ENCODE peak calls at places on chromosomes 11 and 22, in five cellular contexts. V, H, F, T and D are unnamed samples.

GRCh38 chr22:22201185-22201924 is 43.2 kb upstream of the VPREB1 start:
- DNase-seq in F (peak; percentile 87), V (no peak), H (peak; percentile 91), T (no peak), D (peak; percentile 25)

GRCh38 chr22:23574877-23575276 is 5.2 kb downstream of the IGLL1 start:
- DNase-seq in H (no peak), F (no peak), T (no peak), V (no peak), D (no peak)

GRCh38 chr11:6012055-6012668 is 5.4 kb upstream of the OR56A4 start:
- DNase-seq in F (no peak), H (no peak), T (no peak), V (no peak), D (no peak)

GRCh38 chr11:117837070-117837776 is 12.7 kb upstream of the FXYD2 start:
- DNase-seq in H (no peak), V (no peak), F (no peak), T (no peak), D (no peak)

GRCh38 chr22:44605486-44605885 is 96.5 kb upstream of the PRR5 start:
- DNase-seq in T (no peak), F (no peak), H (no peak), V (no peak), D (no peak)

GRCh38 chr11:85961930-85962363 is 106.8 kb downstream of the CCDC83 start:
- DNase-seq in F (no peak), H (no peak), T (no peak), V (no peak), D (no peak)

GRCh38 chr11:17479284-17480214 is 2.9 kb upstream of the ABCC8 start:
- DNase-seq in F (peak; percentile 93), V (peak; percentile 49), T (no peak), H (peak; percentile 68), D (no peak)

GRCh38 chr11:14506532-14506931 is 6.9 kb upstream of the COPB1 start:
- DNase-seq in F (no peak), V (no peak), T (no peak), H (no peak), D (no peak)

GRCh38 chr11:117435296-117435695 is 107.6 kb downstream of the CEP164 start:
- DNase-seq in H (no peak), V (no peak), F (no peak), T (no peak), D (no peak)

GRCh38 chr22:23685205-23685784 is 5.5 kb upstream of the RGL4 start:
- DNase-seq in F (no peak), V (no peak), H (peak; percentile 28), T (no peak), D (no peak)

GRCh38 chr11:110830344-110831141 is 118.3 kb upstream of the ARHGAP20 start:
- DNase-seq in V (no peak), F (peak; percentile 44), T (no peak), H (no peak), D (no peak)

GRCh38 chr11:128324051-128324481 is 263.3 kb downstream of the ETS1 start:
- DNase-seq in H (no peak), F (no peak), T (no peak), V (no peak), D (no peak)

GRCh38 chr11:36313750-36314500 is 17.8 kb downstream of the PRR5L start:
- DNase-seq in T (no peak), F (no peak), H (no peak), V (no peak), D (no peak)

GRCh38 chr22:31343235-31344191 is 2.6 kb downstream of the PATZ1 start:
- DNase-seq in T (no peak), H (peak; percentile 16), F (peak; percentile 89), V (no peak), D (no peak)

GRCh38 chr22:36423461-36424404 is 36.0 kb upstream of the MYH9 start:
- DNase-seq in H (peak; percentile 41), V (no peak), F (no peak), T (no peak), D (no peak)

GRCh38 chr22:23263651-23264555 is 83.6 kb downstream of the BCR start:
- DNase-seq in F (no peak), H (no peak), T (no peak), V (no peak), D (no peak)

GRCh38 chr11:9825895-9826294 is 162.0 kb downstream of the SWAP70 start:
- DNase-seq in F (no peak), H (no peak), V (no peak), T (no peak), D (peak; percentile 49)

GRCh38 chr11:8262552-8263108 is 1.0 kb downstream of the LMO1 start:
- DNase-seq in H (no peak), F (peak; percentile 82), T (no peak), V (no peak), D (no peak)

GRCh38 chr11:120131941-120132644 is 5.8 kb downstream of the TRIM29 start:
- DNase-seq in V (no peak), F (peak; percentile 35), H (no peak), T (no peak), D (peak; percentile 25)

GRCh38 chr22:17114173-17114957 is 6.8 kb downstream of the TMEM121B start:
- DNase-seq in H (no peak), F (no peak), T (no peak), V (no peak), D (no peak)

GRCh38 chr22:46803031-46803880 is 40.8 kb downstream of the TBC1D22A start:
- DNase-seq in V (peak; percentile 32), T (no peak), H (peak; percentile 77), F (peak; percentile 86), D (peak; percentile 47)

GRCh38 chr11:69144719-69145365 is 10.9 kb upstream of the SMIM38 start:
- DNase-seq in V (no peak), H (no peak), T (no peak), F (no peak), D (no peak)

GRCh38 chr11:66327171-66328035 is 8.8 kb downstream of the RIN1 start:
- DNase-seq in V (no peak), T (no peak), H (no peak), F (peak; percentile 50), D (no peak)

DNA sequence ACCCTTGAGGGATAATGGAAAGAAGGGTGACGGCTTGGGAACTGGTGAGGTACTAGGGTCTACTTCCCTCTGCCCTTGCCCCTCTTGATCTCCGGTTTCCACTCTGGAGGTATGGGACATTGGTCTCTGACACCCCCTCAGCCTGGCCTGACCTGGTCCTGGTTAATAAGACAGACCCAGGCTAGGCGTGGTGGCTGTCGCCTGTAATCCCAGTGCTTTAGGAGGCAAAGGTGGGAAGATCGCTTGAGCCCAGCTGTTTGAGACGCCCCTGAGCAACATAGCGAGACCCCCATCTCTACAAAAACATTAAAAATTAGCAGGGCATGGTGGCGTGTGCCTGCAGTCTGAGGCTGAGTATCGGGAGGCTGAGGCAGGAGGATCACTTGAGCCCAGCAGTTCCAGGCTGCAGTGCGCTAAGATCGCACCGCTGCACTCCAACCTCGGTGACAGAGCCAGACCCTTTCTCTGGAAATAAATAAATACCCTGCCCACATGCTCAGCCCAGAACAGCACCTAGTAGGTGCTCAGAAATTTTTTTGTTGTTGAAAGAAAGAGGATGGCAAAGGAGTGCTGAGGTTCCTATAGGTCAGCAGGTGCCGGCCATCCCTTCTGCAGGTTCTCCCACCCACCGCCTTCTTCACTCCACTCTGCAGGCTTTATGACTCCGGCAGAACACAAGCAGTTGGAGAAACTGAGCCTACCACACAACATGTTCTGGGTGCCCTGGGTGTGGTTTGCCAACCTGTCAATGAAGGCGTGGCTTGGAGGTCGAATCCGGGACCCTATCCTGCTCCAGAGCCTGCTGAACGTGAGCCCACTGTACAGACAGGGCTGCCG is 6.3 kb downstream of the BEST1 start:
- DNase-seq in H (no peak), V (no peak), F (peak; percentile 43), T (no peak), D (no peak)
- TF ChIP-seq RAD21 in H (no peak), V (no peak), F (no peak), T (no peak), D (no peak)

GRCh38 chr22:39244073-39244495 is 698 bp downstream of the PDGFB start:
- DNase-seq in T (no peak), V (no peak), H (peak; percentile 56), F (peak; percentile 54), D (no peak)

GRCh38 chr22:39243443-39244072 is 1.2 kb downstream of the PDGFB start:
- DNase-seq in V (no peak), H (no peak), F (peak; percentile 77), T (no peak), D (peak; percentile 75)

GRCh38 chr22:39242389-39242808 is 2.4 kb downstream of the PDGFB start:
- DNase-seq in V (no peak), F (peak; percentile 84), H (peak; percentile 42), T (no peak), D (no peak)

GRCh38 chr22:39241632-39242388 is 3.0 kb downstream of the PDGFB start:
- DNase-seq in F (no peak), T (no peak), V (no peak), H (no peak), D (no peak)

DNA sequence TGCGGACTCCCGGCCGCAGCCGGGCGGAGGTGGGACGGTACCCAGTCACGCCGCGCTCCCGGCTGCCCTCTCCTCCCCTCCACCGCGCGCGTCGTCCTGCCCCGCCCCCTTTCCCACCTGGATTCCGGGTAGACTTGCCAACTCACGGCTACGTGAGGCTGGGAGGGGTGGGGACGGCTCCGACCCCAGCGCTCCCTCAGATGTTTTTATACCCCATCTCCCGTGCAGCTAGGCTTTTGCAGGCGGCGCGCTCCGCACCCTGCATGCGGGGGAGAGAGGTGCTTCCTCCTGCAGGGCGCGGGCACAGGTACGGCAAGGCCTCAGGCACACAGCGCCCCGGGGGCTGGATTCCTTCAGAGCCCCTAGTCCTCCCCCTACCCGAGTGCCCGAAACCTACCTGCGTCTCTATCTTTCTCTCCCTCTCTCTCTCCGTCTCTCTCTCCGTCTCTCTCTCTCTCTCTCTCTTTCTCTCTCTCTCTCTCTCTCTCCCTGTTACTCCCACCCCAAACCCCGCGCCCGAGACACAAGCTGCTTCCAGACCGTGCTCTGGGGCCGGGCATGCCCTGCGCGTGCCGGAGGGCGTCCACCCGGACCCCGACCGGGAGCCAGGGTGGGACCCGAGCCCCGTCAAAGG is 1.9 kb downstream of the PDGFB start:
- DNase-seq in V (no peak), H (peak; percentile 51), F (peak; percentile 86), T (no peak), D (peak; percentile 60)
- TF ChIP-seq ZNF274 in V (no peak), H (no peak), F (no peak), T (no peak), D (no peak)

GRCh38 chr11:48006301-48006992 is 26.1 kb downstream of the PTPRJ start:
- DNase-seq in V (no peak), H (peak; percentile 47), F (no peak), T (peak; percentile 73), D (no peak)
- TF ChIP-seq RAD21 in V (no peak), H (no peak), F (no peak), T (no peak), D (no peak)

DNA sequence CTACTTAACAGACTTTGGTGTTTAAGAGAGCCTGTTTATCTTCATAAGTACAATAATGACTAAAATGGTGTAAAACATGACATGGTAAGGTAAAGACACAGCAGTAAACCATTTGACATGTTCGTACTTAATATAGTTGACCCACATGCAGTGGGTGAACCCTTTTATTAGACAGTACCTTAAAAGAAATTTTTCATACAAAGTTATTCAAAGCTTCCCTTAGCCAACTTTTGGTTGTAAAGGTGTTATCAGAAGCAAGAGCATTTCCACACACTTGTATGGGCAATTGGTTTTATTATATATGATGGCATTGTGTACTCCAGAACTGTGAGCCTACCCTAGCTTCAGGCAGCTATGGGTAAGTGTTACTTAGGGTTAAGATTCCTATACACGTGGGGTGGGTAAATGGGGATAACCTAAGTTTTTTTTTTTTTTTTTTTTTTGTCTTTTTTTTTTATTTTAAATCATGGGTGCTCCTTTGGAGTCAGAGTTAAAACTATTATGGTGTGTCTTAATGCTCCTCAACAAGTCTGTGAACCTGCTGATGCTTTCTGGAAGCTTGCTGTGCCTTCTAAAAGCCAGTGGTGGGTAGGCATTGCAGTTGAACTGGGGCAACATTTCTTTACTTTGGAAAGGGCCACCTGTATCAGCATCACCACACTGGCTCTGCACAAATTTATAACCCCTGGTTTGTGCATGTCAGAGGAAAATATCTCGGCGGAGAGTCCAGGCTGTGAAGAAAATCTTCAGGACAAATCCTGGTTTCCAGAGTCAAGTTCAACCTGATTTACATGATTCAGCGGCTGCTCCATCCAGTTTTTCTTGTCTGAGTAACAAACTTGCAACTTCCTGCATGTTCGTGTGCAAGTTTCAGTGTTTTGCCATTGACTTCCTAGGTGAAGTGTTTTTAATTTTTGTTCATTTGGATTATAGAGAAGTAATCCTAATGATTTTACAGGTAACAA is 3.3 kb downstream of the PCF11 start:
- DNase-seq in T (no peak), F (no peak), V (no peak), H (no peak), D (no peak)
- TF ChIP-seq ZNF274 in T (no peak), F (no peak), V (no peak), H (no peak), D (no peak)